ENCODE peak calls at places on chromosomes 12 and 14, in seven cellular contexts. M, W, R, N, A, K and Y are unnamed samples.

GRCh38 chr12:27866382-27867101 is 86.5 kb upstream of the MANSC4 start:
- DNase-seq in R (no peak), K (no peak), M (no peak), N (no peak), W (no peak), A (no peak), Y (no peak)

GRCh38 chr12:81079280-81080076 is 1.6 kb downstream of the ACSS3 start:
- DNase-seq in A (no peak), R (no peak), N (no peak), M (no peak), K (no peak), W (no peak), Y (no peak)

GRCh38 chr14:75438486-75439080 is 10.8 kb downstream of the JDP2 start:
- DNase-seq in A (no peak), N (no peak), K (no peak), M (no peak), W (no peak), R (no peak), Y (no peak)

GRCh38 chr12:3398196-3398789 is 92.7 kb upstream of the PRMT8 start:
- DNase-seq in A (no peak), R (no peak), N (no peak), W (no peak), M (no peak), K (no peak), Y (peak; percentile 2)

GRCh38 chr12:106480259-106480658 is 102.5 kb upstream of the RFX4 start:
- DNase-seq in K (no peak), M (no peak), A (no peak), R (no peak), W (no peak), N (no peak), Y (no peak)

GRCh38 chr12:8057839-8058238 is 8.3 kb downstream of the C3AR1 start:
- DNase-seq in W (no peak), N (no peak), M (no peak), K (no peak), A (no peak), R (no peak), Y (no peak)

GRCh38 chr14:103380719-103381377 is 4.4 kb upstream of the MARK3 start:
- DNase-seq in M (no peak), K (no peak), N (no peak), W (no peak), R (no peak), A (no peak), Y (no peak)

GRCh38 chr12:123905319-123905925 is 67.2 kb downstream of the CCDC92 start:
- DNase-seq in A (peak; percentile 73), M (peak; percentile 68), N (peak; percentile 67), K (peak; percentile 79), R (peak; percentile 59), W (peak; percentile 18), Y (peak; percentile 56)

GRCh38 chr14:73777420-73777819 is 63.2 kb upstream of the PNMA1 start:
- DNase-seq in A (no peak), W (no peak), K (no peak), M (no peak), N (no peak), R (peak; percentile 41), Y (peak; percentile 73)

GRCh38 chr12:115075552-115076170 is 391.7 kb upstream of the TBX3 start:
- DNase-seq in A (no peak), R (no peak), M (no peak), K (no peak), W (no peak), N (no peak), Y (no peak)

DNA sequence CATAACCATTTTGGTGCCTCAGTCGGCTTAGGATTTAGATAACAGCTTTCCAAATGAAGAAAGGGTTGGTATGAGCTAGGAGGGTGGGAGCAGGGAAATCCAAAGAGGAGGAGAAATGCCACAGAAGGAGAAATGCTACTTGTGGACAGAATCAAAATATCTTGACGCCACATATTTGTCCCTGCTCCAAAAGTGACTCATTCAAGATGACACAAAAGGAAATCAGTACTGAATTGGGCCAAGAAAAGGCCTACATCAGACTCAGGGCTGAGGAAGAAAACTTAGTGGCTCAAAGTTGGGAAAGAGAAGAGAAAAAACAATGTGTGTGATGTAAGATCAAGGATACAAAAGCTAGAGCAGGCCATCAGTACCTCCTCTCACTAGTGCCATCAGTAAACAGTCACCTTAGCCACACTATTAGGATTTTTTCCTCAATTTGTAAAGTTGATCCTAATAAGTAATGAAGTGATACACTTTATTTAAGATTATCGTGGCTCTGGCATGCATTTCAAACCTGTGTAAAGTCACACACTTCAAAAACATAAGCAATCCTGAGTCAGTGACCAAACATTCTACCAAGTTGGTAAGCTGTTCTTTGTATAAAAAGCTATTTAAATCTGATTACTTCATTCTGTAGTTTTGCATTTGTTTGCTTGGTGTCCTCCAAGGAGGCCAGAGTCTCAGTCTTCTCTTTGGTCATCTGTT is 52.5 kb upstream of the VPS33A start:
- DNase-seq in W (no peak), M (no peak), N (no peak), A (peak; percentile 66), R (no peak), K (no peak), Y (no peak)
- H3K27ac ChIP-seq in W (no peak overlapping the region), M (peak overlapping the region; percentile 63), N (peak overlapping the region; percentile 98), A (peak overlapping the region; percentile 22), R (no peak overlapping the region), K (no peak overlapping the region), Y (no peak overlapping the region)

DNA sequence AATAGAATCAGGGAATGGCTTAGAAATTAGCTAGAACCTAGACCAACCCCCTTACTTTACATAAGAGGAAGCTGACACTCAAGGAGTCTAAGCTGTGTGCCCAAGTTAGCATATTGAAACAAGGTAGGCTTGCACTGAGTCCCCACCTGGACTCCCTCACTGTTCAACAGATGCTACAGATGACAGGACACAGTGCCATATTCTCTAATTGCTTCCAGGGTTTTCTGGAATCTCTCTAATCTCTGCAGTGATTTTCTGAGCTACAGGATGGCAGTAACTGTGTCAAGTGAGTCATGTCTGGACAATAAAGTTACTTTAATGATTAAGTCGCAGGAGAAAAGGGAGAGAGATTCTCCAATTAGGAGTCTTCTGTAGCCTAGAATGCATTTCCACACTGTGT is 35.8 kb downstream of the AKAP6 start:
- DNase-seq in A (no peak), K (no peak), W (peak; percentile 18), M (no peak), N (no peak), R (no peak), Y (no peak)
- H3K4me3 ChIP-seq in A (no peak overlapping the region), K (no peak overlapping the region), W (no peak overlapping the region), M (no peak overlapping the region), N (no peak overlapping the region), R (no peak overlapping the region), Y (no peak overlapping the region)

GRCh38 chr14:97359391-97359790 is 562.2 kb downstream of the VRK1 start:
- DNase-seq in K (no peak), A (no peak), R (no peak), N (no peak), W (no peak), M (no peak), Y (no peak)
- H3K27ac ChIP-seq in K (no peak overlapping the region), A (no peak overlapping the region), R (no peak overlapping the region), N (no peak overlapping the region), W (no peak overlapping the region), M (no peak overlapping the region), Y (no peak overlapping the region)

GRCh38 chr12:113612076-113612728 is 140.5 kb upstream of the LHX5 start:
- DNase-seq in N (no peak), R (no peak), A (no peak), W (no peak), M (no peak), K (no peak), Y (no peak)

GRCh38 chr12:113610698-113611097 is 139.0 kb upstream of the LHX5 start:
- DNase-seq in K (no peak), N (no peak), W (no peak), M (no peak), R (peak; percentile 63), A (no peak), Y (no peak)

GRCh38 chr12:113609692-113610469 is 138.2 kb upstream of the LHX5 start:
- DNase-seq in K (no peak), R (peak; percentile 98), N (no peak), A (no peak), W (no peak), M (no peak), Y (no peak)

GRCh38 chr12:113613414-113613813 is 141.7 kb upstream of the LHX5 start:
- DNase-seq in A (no peak), K (no peak), M (no peak), N (no peak), R (no peak), W (no peak), Y (no peak)

GRCh38 chr12:113611652-113612051 is 140.0 kb upstream of the LHX5 start:
- DNase-seq in W (no peak), A (no peak), N (no peak), K (no peak), M (no peak), R (no peak), Y (no peak)
- H3K4me3 ChIP-seq in W (no peak overlapping the region), A (no peak overlapping the region), N (no peak overlapping the region), K (no peak overlapping the region), M (no peak overlapping the region), R (peak overlapping the region; percentile 47), Y (no peak overlapping the region)